ENCODE peak calls at places on chromosomes 12 and 14, in seven cellular contexts. One of them, this sample, is unnamed. For H3K4me1, the result is how much of the 10 kb centered on the place peaks cover.

GRCh38 chr12:39824505-39825198 is 205.0 kb upstream of the ABCD2 start:
- DNase-seq in K562: no peak
- DNase-seq in DND-41: no peak
- DNase-seq in PC-9: no peak
- DNase-seq in HCT116: no peak
- DNase-seq in H9: no peak
- DNase-seq in psoas muscle: no peak
- DNase-seq in this sample: no peak

GRCh38 chr12:83408841-83409240 is 722.1 kb downstream of the TMTC2 start:
- DNase-seq in K562: no peak
- DNase-seq in DND-41: no peak
- DNase-seq in PC-9: no peak
- DNase-seq in HCT116: no peak
- DNase-seq in H9: no peak
- DNase-seq in psoas muscle: no peak
- DNase-seq in this sample: no peak

GRCh38 chr12:12803186-12803585 is 10.0 kb upstream of the DDX47 start:
- DNase-seq in K562: peak
- DNase-seq in DND-41: peak
- DNase-seq in PC-9: peak
- DNase-seq in HCT116: peak
- DNase-seq in H9: no peak
- DNase-seq in psoas muscle: peak
- DNase-seq in this sample: peak

GRCh38 chr12:122023339-122024131 is 1.9 kb downstream of the BCL7A start:
- DNase-seq in K562: peak
- DNase-seq in DND-41: peak
- DNase-seq in PC-9: no peak
- DNase-seq in HCT116: peak
- DNase-seq in H9: peak
- DNase-seq in psoas muscle: peak
- DNase-seq in this sample: peak

GRCh38 chr14:31205681-31206535 is 1.7 kb downstream of the HECTD1 start:
- DNase-seq in K562: no peak
- DNase-seq in DND-41: no peak
- DNase-seq in PC-9: no peak
- DNase-seq in HCT116: no peak
- DNase-seq in H9: no peak
- DNase-seq in psoas muscle: no peak
- DNase-seq in this sample: no peak

GRCh38 chr12:26153421-26154154 is 28.8 kb upstream of the BHLHE41 start:
- DNase-seq in K562: no peak
- DNase-seq in DND-41: no peak
- DNase-seq in PC-9: peak
- DNase-seq in HCT116: peak
- DNase-seq in H9: no peak
- DNase-seq in psoas muscle: no peak
- DNase-seq in this sample: no peak

GRCh38 chr12:12466157-12466556 is 96.5 kb downstream of the DUSP16 start:
- DNase-seq in K562: no peak
- DNase-seq in DND-41: no peak
- DNase-seq in PC-9: no peak
- DNase-seq in HCT116: no peak
- DNase-seq in H9: no peak
- DNase-seq in psoas muscle: no peak
- DNase-seq in this sample: no peak

GRCh38 chr14:20460458-20461229 is 590 bp downstream of the PIP4P1 start:
- DNase-seq in K562: peak
- DNase-seq in DND-41: peak
- DNase-seq in PC-9: peak
- DNase-seq in HCT116: no peak
- DNase-seq in H9: peak
- DNase-seq in psoas muscle: no peak
- DNase-seq in this sample: peak

DNA sequence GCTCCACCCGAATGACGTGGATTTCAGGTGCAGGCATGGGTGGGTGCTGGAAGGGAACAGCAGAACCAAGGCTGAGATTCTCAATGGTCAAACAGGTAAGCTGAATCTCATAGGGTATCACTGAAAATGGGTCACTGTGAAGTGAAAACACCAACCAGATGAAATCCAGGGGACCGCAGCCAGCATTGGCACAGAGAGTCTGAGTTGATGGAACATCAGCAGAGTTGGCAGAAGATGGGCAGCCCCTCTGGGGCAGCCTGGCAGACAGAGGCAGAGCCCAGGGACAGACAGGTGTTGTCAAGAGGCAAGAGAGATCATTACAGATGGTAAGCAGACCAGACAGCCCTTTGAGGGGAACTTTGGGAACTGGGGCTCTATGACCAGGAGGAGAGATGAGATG is 48.0 kb downstream of the ACTN1 start:
- DNase-seq in K562: no peak
- DNase-seq in DND-41: no peak
- DNase-seq in PC-9: no peak
- DNase-seq in HCT116: no peak
- DNase-seq in H9: no peak
- DNase-seq in psoas muscle: peak
- DNase-seq in this sample: no peak
- H3K4me1 ChIP-seq in K562: under half
- H3K4me1 ChIP-seq in DND-41: under half
- H3K4me1 ChIP-seq in PC-9: under half
- H3K4me1 ChIP-seq in HCT116: under half
- H3K4me1 ChIP-seq in H9: under half
- H3K4me1 ChIP-seq in psoas muscle: under half
- H3K4me1 ChIP-seq in this sample: under half

GRCh38 chr12:47272412-47273190 is 192.8 kb upstream of the AMIGO2 start:
- DNase-seq in K562: no peak
- DNase-seq in DND-41: no peak
- DNase-seq in PC-9: peak
- DNase-seq in HCT116: no peak
- DNase-seq in H9: no peak
- DNase-seq in psoas muscle: no peak
- DNase-seq in this sample: no peak
- H3K4me1 ChIP-seq in K562: half or more
- H3K4me1 ChIP-seq in DND-41: under half
- H3K4me1 ChIP-seq in PC-9: half or more
- H3K4me1 ChIP-seq in HCT116: under half
- H3K4me1 ChIP-seq in H9: under half
- H3K4me1 ChIP-seq in psoas muscle: under half
- H3K4me1 ChIP-seq in this sample: under half

GRCh38 chr12:2054091-2055018 is 1.6 kb downstream of the CACNA1C start:
- DNase-seq in K562: no peak
- DNase-seq in DND-41: no peak
- DNase-seq in PC-9: no peak
- DNase-seq in HCT116: no peak
- DNase-seq in H9: no peak
- DNase-seq in psoas muscle: no peak
- DNase-seq in this sample: no peak
- H3K4me1 ChIP-seq in K562: under half
- H3K4me1 ChIP-seq in DND-41: under half
- H3K4me1 ChIP-seq in PC-9: under half
- H3K4me1 ChIP-seq in HCT116: under half
- H3K4me1 ChIP-seq in H9: under half
- H3K4me1 ChIP-seq in psoas muscle: under half
- H3K4me1 ChIP-seq in this sample: under half

GRCh38 chr12:7004840-7005239 is 13.4 kb downstream of the LPCAT3 start:
- DNase-seq in K562: no peak
- DNase-seq in DND-41: no peak
- DNase-seq in PC-9: no peak
- DNase-seq in HCT116: no peak
- DNase-seq in H9: no peak
- DNase-seq in psoas muscle: no peak
- DNase-seq in this sample: no peak

GRCh38 chr12:7005288-7005687 is 13.0 kb downstream of the LPCAT3 start:
- DNase-seq in K562: no peak
- DNase-seq in DND-41: no peak
- DNase-seq in PC-9: no peak
- DNase-seq in HCT116: no peak
- DNase-seq in H9: no peak
- DNase-seq in psoas muscle: no peak
- DNase-seq in this sample: no peak

GRCh38 chr12:7004287-7004803 is 13.9 kb downstream of the LPCAT3 start:
- DNase-seq in K562: no peak
- DNase-seq in DND-41: no peak
- DNase-seq in PC-9: no peak
- DNase-seq in HCT116: no peak
- DNase-seq in H9: no peak
- DNase-seq in psoas muscle: no peak
- DNase-seq in this sample: no peak

GRCh38 chr12:7008864-7009263 is 9.4 kb downstream of the LPCAT3 start:
- DNase-seq in K562: no peak
- DNase-seq in DND-41: no peak
- DNase-seq in PC-9: no peak
- DNase-seq in HCT116: no peak
- DNase-seq in H9: no peak
- DNase-seq in psoas muscle: no peak
- DNase-seq in this sample: no peak

DNA sequence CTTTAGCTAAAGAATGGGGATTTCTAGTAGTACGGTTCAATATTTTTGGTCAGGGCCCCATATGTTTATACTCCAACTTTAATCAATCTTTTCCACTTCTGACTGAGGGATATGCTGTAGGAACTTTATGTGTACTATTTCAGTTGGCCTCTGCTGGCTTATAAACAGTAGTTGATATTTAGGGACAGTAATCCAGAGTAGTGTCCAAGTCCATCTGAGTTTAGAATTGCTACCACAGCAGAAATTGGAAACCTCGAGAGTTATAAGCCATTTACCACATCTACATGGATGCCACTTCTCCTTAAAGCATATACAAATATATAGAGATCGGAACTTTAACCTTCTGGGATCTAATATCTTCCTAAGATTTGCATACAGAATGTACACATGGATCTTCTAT is 11.6 kb downstream of the LPCAT3 start:
- DNase-seq in K562: no peak
- DNase-seq in DND-41: no peak
- DNase-seq in PC-9: no peak
- DNase-seq in HCT116: no peak
- DNase-seq in H9: no peak
- DNase-seq in psoas muscle: no peak
- DNase-seq in this sample: no peak
- H3K4me1 ChIP-seq in K562: under half
- H3K4me1 ChIP-seq in DND-41: under half
- H3K4me1 ChIP-seq in PC-9: under half
- H3K4me1 ChIP-seq in HCT116: under half
- H3K4me1 ChIP-seq in H9: under half
- H3K4me1 ChIP-seq in psoas muscle: half or more
- H3K4me1 ChIP-seq in this sample: under half

GRCh38 chr12:2294651-2295475 is 242.1 kb downstream of the CACNA1C start:
- DNase-seq in K562: no peak
- DNase-seq in DND-41: no peak
- DNase-seq in PC-9: no peak
- DNase-seq in HCT116: no peak
- DNase-seq in H9: peak
- DNase-seq in psoas muscle: no peak
- DNase-seq in this sample: peak

GRCh38 chr12:2297658-2298057 is 244.9 kb downstream of the CACNA1C start:
- DNase-seq in K562: no peak
- DNase-seq in DND-41: no peak
- DNase-seq in PC-9: no peak
- DNase-seq in HCT116: no peak
- DNase-seq in H9: no peak
- DNase-seq in psoas muscle: no peak
- DNase-seq in this sample: no peak

GRCh38 chr12:2298556-2299195 is 245.9 kb downstream of the CACNA1C start:
- DNase-seq in K562: no peak
- DNase-seq in DND-41: no peak
- DNase-seq in PC-9: no peak
- DNase-seq in HCT116: no peak
- DNase-seq in H9: no peak
- DNase-seq in psoas muscle: no peak
- DNase-seq in this sample: no peak

GRCh38 chr12:2295941-2296461 is 243.2 kb downstream of the CACNA1C start:
- DNase-seq in K562: no peak
- DNase-seq in DND-41: no peak
- DNase-seq in PC-9: no peak
- DNase-seq in HCT116: no peak
- DNase-seq in H9: no peak
- DNase-seq in psoas muscle: no peak
- DNase-seq in this sample: no peak

GRCh38 chr12:2297004-2297403 is 244.2 kb downstream of the CACNA1C start:
- DNase-seq in K562: no peak
- DNase-seq in DND-41: no peak
- DNase-seq in PC-9: no peak
- DNase-seq in HCT116: no peak
- DNase-seq in H9: no peak
- DNase-seq in psoas muscle: no peak
- DNase-seq in this sample: no peak
- H3K4me1 ChIP-seq in K562: under half
- H3K4me1 ChIP-seq in DND-41: under half
- H3K4me1 ChIP-seq in PC-9: under half
- H3K4me1 ChIP-seq in HCT116: under half
- H3K4me1 ChIP-seq in H9: under half
- H3K4me1 ChIP-seq in psoas muscle: under half
- H3K4me1 ChIP-seq in this sample: under half

GRCh38 chr14:48113713-48114112 is 438.3 kb upstream of the MDGA2 start:
- DNase-seq in K562: no peak
- DNase-seq in DND-41: no peak
- DNase-seq in PC-9: no peak
- DNase-seq in HCT116: no peak
- DNase-seq in H9: no peak
- DNase-seq in psoas muscle: no peak
- DNase-seq in this sample: no peak
- H3K4me1 ChIP-seq in K562: under half
- H3K4me1 ChIP-seq in DND-41: under half
- H3K4me1 ChIP-seq in PC-9: under half
- H3K4me1 ChIP-seq in HCT116: under half
- H3K4me1 ChIP-seq in H9: under half
- H3K4me1 ChIP-seq in psoas muscle: under half
- H3K4me1 ChIP-seq in this sample: under half

DNA sequence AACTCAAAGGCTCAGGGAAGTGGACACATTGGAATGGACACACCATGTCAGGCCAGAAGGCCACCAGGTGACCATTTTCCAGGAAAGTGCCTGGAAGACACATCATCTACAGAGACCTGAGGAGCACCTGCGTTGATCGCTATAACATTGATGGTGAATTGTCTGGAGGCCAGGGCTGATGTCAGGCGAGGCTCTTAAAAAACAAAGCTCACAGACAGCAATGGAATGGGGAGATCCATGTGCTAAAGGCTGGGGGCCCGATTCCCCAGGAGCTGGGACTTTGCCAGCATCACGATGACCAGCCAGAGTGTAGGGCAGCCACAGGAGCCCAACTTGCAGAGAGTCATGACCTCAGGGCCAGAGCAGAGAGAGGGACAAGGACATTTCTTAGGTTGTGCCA is 30.3 kb downstream of the DIO3 start:
- DNase-seq in K562: no peak
- DNase-seq in DND-41: no peak
- DNase-seq in PC-9: no peak
- DNase-seq in HCT116: no peak
- DNase-seq in H9: no peak
- DNase-seq in psoas muscle: no peak
- DNase-seq in this sample: peak
- H3K4me1 ChIP-seq in K562: under half
- H3K4me1 ChIP-seq in DND-41: under half
- H3K4me1 ChIP-seq in PC-9: under half
- H3K4me1 ChIP-seq in HCT116: under half
- H3K4me1 ChIP-seq in H9: under half
- H3K4me1 ChIP-seq in psoas muscle: under half
- H3K4me1 ChIP-seq in this sample: under half

This sample was measured in mucosa of descending colon.